ENCODE peak calls at places on chromosomes 6 and 20, in eight cellular contexts. P is HT1080; R is stimulated activated CD4-positive, alpha-beta T cell treated with anti-CD3 and anti-CD28 coated beads, Interleukin-1b, Interleukin-23, amount 100 ng/mL, for 24 hours; B is cerebellar cortex; N is sciatic nerve; J is kidney tubule cell; V is neural crest cell; F is foreskin fibroblast. Z is an unnamed sample.

GRCh38 chr6:151075527-151075926 is 164.2 kb upstream of the AKAP12 start:
- DNase-seq in N (no peak), R (no peak), J (no peak), P (no peak), F (peak), V (no peak), B (no peak), Z (no peak)

GRCh38 chr6:117494283-117494682 is 11.8 kb downstream of the DCBLD1 start:
- DNase-seq in B (no peak), V (no peak), P (no peak), F (peak), R (no peak), J (no peak), N (no peak), Z (no peak)

GRCh38 chr6:93549868-93550267 is 130.5 kb upstream of the EPHA7 start:
- DNase-seq in N (no peak), B (no peak), F (peak), V (no peak), P (no peak), J (no peak), R (no peak), Z (no peak)

GRCh38 chr6:53048431-53049195 is 16.6 kb upstream of the FBXO9 start:
- DNase-seq in J (peak), P (peak), N (no peak), B (no peak), F (peak), V (no peak), R (no peak), Z (no peak)

GRCh38 chr6:170124836-170125235 is 166.0 kb downstream of the DLL1 start:
- DNase-seq in P (no peak), N (peak), R (no peak), J (peak), B (no peak), F (no peak), V (no peak), Z (no peak)

GRCh38 chr20:13338097-13338661 is 117.1 kb downstream of the ISM1 start:
- DNase-seq in B (no peak), N (no peak), V (no peak), P (no peak), F (no peak), R (no peak), J (no peak), Z (no peak)

GRCh38 chr20:17372831-17373440 is 146.1 kb downstream of the PCSK2 start:
- DNase-seq in F (no peak), J (no peak), B (no peak), V (no peak), P (no peak), N (no peak), R (no peak), Z (no peak)

GRCh38 chr20:23436681-23437080 is 2.8 kb upstream of the CSTL1 start:
- DNase-seq in F (no peak), J (peak), R (no peak), V (no peak), N (no peak), P (peak), B (peak), Z (no peak)

GRCh38 chr20:36606171-36607116 is 865 bp downstream of the RAB5IF start:
- DNase-seq in N (no peak), R (no peak), J (peak), F (peak), P (peak), B (no peak), V (no peak), Z (no peak)

GRCh38 chr6:4351857-4352669 is 216.7 kb upstream of the ECI2 start:
- DNase-seq in B (peak), J (peak), R (no peak), N (peak), V (no peak), F (peak), P (peak), Z (no peak)

GRCh38 chr6:41122373-41122772 is 31.8 kb downstream of the TREML1 start:
- DNase-seq in N (no peak), F (peak), J (peak), V (no peak), B (no peak), R (no peak), P (no peak), Z (no peak)

GRCh38 chr20:25290646-25291431 is 43.0 kb downstream of the PYGB start:
- DNase-seq in J (no peak), B (no peak), V (no peak), N (no peak), F (no peak), P (no peak), R (no peak), Z (no peak)

GRCh38 chr6:11042750-11043551 is 1.2 kb downstream of the ELOVL2 start:
- DNase-seq in V (no peak), R (no peak), N (no peak), J (peak), F (peak), B (peak), P (no peak), Z (no peak)

GRCh38 chr20:25254986-25255680 is 7.2 kb downstream of the PYGB start:
- DNase-seq in F (no peak), R (no peak), P (no peak), J (peak), V (no peak), B (no peak), N (no peak), Z (peak)

GRCh38 chr20:1623501-1624250 is 3.9 kb upstream of the SIRPB1 start:
- DNase-seq in J (peak), P (no peak), B (no peak), F (no peak), R (no peak), V (no peak), N (no peak), Z (no peak)

GRCh38 chr6:38191418-38191817 is 371.9 kb downstream of the ZFAND3 start:
- DNase-seq in J (no peak), F (no peak), R (no peak), V (no peak), P (no peak), N (no peak), B (no peak), Z (no peak)

GRCh38 chr6:151095538-151096254 is 144.1 kb upstream of the AKAP12 start:
- DNase-seq in V (no peak), N (no peak), J (no peak), F (no peak), P (no peak), R (no peak), B (no peak), Z (no peak)

GRCh38 chr20:20628314-20628713 is 84.1 kb downstream of the RALGAPA2 start:
- DNase-seq in N (no peak), B (no peak), P (no peak), V (no peak), R (no peak), F (no peak), J (no peak), Z (no peak)